ENCODE peak calls at places on chromosomes 3 and 15, in ten cellular contexts. C, W, P, Z, L, N, V, M, A and I are unnamed samples.

GRCh38 chr3:177624523-177625495 is 427.5 kb upstream of the TBL1XR1 start:
- DNase-seq in Z (no peak), A (no peak), M (no peak), N (no peak), P (no peak), C (no peak), W (no peak), L (no peak), V (no peak), I (no peak)

GRCh38 chr15:85379403-85380131 is 836 bp upstream of the AKAP13 start:
- DNase-seq in N (no peak), L (no peak), C (peak), A (peak), M (peak), Z (peak), W (no peak), P (peak), V (peak), I (no peak)

GRCh38 chr3:196741401-196741761 is 1.7 kb downstream of the PAK2 start:
- DNase-seq in P (no peak), A (no peak), Z (no peak), M (no peak), C (no peak), V (no peak), W (no peak), L (no peak), N (no peak), I (no peak)

GRCh38 chr15:58535894-58536293 is 104.1 kb downstream of the LIPC start:
- DNase-seq in M (no peak), C (no peak), V (no peak), A (no peak), N (no peak), Z (no peak), L (no peak), P (no peak), W (no peak), I (no peak)

GRCh38 chr3:14373753-14374376 is 28.5 kb upstream of the SLC6A6 start:
- DNase-seq in M (no peak), Z (no peak), W (no peak), L (no peak), A (no peak), N (no peak), C (no peak), V (no peak), P (no peak), I (no peak)

GRCh38 chr3:52763466-52763865 is 7.3 kb downstream of the NEK4 start:
- DNase-seq in Z (peak), L (no peak), P (peak), M (no peak), C (no peak), V (no peak), W (no peak), N (no peak), A (no peak), I (no peak)

GRCh38 chr3:24378313-24378712 is 116.3 kb downstream of the THRB start:
- DNase-seq in Z (no peak), M (no peak), C (no peak), N (no peak), W (no peak), V (no peak), A (no peak), P (no peak), L (no peak), I (no peak)

GRCh38 chr15:96042734-96043224 is 287.7 kb upstream of the NR2F2 start:
- DNase-seq in N (no peak), C (peak), W (no peak), Z (no peak), P (no peak), A (no peak), M (no peak), L (no peak), V (no peak), I (no peak)

GRCh38 chr3:197599089-197599765 is 43.5 kb upstream of the BDH1 start:
- DNase-seq in C (peak), Z (peak), V (peak), N (peak), L (peak), M (peak), P (peak), W (peak), A (peak), I (peak)

GRCh38 chr3:73582535-73582934 is 42.2 kb downstream of the PDZRN3 start:
- DNase-seq in C (no peak), N (no peak), M (no peak), V (no peak), L (no peak), P (no peak), Z (no peak), W (no peak), A (no peak), I (no peak)

GRCh38 chr3:192090586-192090985 is 629.6 kb downstream of the PYDC2 start:
- DNase-seq in A (peak), V (no peak), M (no peak), L (no peak), C (no peak), P (no peak), Z (no peak), W (no peak), N (no peak), I (no peak)

GRCh38 chr3:159039286-159039685 is 237.4 kb downstream of the MFSD1 start:
- DNase-seq in V (no peak), L (no peak), M (no peak), C (no peak), N (no peak), Z (no peak), W (no peak), A (no peak), P (no peak), I (no peak)

GRCh38 chr3:18758047-18758704 is 333.0 kb upstream of the SATB1 start:
- DNase-seq in Z (no peak), M (peak), L (no peak), P (peak), C (peak), A (peak), V (no peak), N (peak), W (no peak), I (no peak)

GRCh38 chr3:14248849-14249523 is 70.4 kb downstream of the LSM3 start:
- DNase-seq in N (no peak), M (no peak), W (no peak), C (no peak), L (peak), P (no peak), V (no peak), Z (peak), A (no peak), I (no peak)

GRCh38 chr3:173138031-173138430 is 3.0 kb downstream of the SPATA16 start:
- DNase-seq in M (no peak), L (no peak), N (no peak), V (no peak), W (no peak), C (no peak), Z (no peak), A (no peak), P (peak), I (no peak)

GRCh38 chr3:165254812-165255211 is 58.6 kb upstream of the SLITRK3 start:
- DNase-seq in Z (no peak), P (peak), M (no peak), L (no peak), C (no peak), V (no peak), A (peak), N (peak), W (no peak), I (no peak)

GRCh38 chr3:16104161-16104560 is 70.3 kb upstream of the GALNT15 start:
- DNase-seq in C (no peak), W (no peak), P (no peak), N (no peak), Z (no peak), A (no peak), M (no peak), L (no peak), V (no peak), I (no peak)

GRCh38 chr15:87477759-87478687 is 778.5 kb downstream of the NTRK3 start:
- DNase-seq in W (peak), C (no peak), L (peak), N (peak), M (no peak), Z (peak), V (no peak), A (peak), P (peak), I (no peak)

GRCh38 chr3:124934577-124934976 is at the start of gene MUC13:
- DNase-seq in M (no peak), A (peak), N (no peak), V (no peak), Z (no peak), P (no peak), C (peak), L (no peak), W (no peak), I (no peak)

GRCh38 chr3:100006570-100007271 is 107.6 kb downstream of the FILIP1L start:
- DNase-seq in V (no peak), A (no peak), C (no peak), M (no peak), P (peak), Z (peak), N (no peak), L (no peak), W (no peak), I (no peak)
- TF ChIP-seq CTCF in V (no peak), A (no peak), C (no peak), M (no peak), P (peak), Z (peak), N (peak), L (no peak), W (no peak), I (no peak)

GRCh38 chr3:108441528-108441927 is 68.9 kb downstream of the MYH15 start:
- DNase-seq in N (no peak), P (no peak), L (no peak), M (no peak), W (no peak), V (no peak), A (no peak), C (no peak), Z (no peak), I (no peak)
- TF ChIP-seq CTCF in N (no peak), P (no peak), L (no peak), M (no peak), W (no peak), V (no peak), A (no peak), C (no peak), Z (no peak), I (no peak)

DNA sequence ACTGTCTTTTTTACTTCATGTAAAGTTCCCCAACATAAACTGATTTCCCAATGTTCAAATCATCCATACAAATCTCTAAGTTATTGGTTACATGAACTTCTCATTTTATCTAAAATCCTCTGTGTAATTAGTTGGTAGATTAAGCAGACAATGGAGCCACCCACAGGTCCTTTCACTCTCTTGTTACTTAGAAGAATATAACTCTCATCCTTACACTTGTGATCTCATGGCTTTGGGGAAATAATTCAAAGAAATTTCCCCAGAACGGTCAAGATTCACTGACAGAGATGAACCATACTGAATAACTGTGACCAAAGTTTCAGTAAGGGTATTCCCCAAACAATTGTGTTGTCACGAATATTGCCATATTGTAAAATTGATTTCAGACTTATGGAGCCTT is 1102.6 kb upstream of the EPHA6 start:
- DNase-seq in M (no peak), W (no peak), N (no peak), C (no peak), Z (no peak), V (no peak), L (no peak), A (no peak), P (no peak), I (no peak)
- TF ChIP-seq CTCF in M (no peak), W (no peak), N (no peak), C (no peak), Z (no peak), V (no peak), L (no peak), A (no peak), P (no peak), I (no peak)

GRCh38 chr3:46491089-46492070 is 6.4 kb upstream of the RTP3 start:
- DNase-seq in V (no peak), M (no peak), P (no peak), L (no peak), N (no peak), C (no peak), Z (no peak), W (peak), A (no peak), I (no peak)

GRCh38 chr3:46488735-46489361 is 8.9 kb upstream of the RTP3 start:
- DNase-seq in M (peak), W (peak), L (peak), V (peak), A (peak), C (peak), N (peak), P (peak), Z (peak), I (peak)

GRCh38 chr3:46489406-46489805 is 8.4 kb upstream of the RTP3 start:
- DNase-seq in N (no peak), Z (no peak), M (no peak), L (no peak), C (no peak), A (no peak), V (no peak), P (no peak), W (peak), I (no peak)

GRCh38 chr3:46490338-46491084 is 7.3 kb upstream of the RTP3 start:
- DNase-seq in L (no peak), C (no peak), V (no peak), A (no peak), P (peak), N (no peak), W (no peak), Z (peak), M (no peak), I (no peak)

DNA sequence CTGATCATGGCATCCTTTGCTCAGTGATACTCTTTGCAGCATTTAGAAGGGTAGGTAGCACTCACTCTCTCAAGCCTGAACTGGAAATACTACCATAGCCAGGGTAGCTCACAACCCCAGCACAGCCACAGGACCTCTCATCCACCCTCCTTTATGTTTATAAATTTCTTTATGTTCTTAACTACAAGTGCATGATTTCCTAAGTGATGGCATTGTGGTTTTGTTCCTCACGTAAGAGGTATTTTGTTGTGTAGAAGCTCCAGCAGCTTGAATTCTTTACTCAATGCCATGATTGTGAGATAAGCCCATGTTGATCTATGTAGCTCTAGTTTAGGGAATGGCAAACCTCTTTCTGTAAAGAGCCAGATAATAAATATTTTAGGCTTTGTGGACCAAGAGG is 7.9 kb upstream of the RTP3 start:
- DNase-seq in N (no peak), P (peak), A (no peak), M (no peak), C (no peak), V (no peak), W (peak), L (no peak), Z (peak), I (no peak)
- TF ChIP-seq CTCF in N (no peak), P (no peak), A (no peak), M (no peak), C (no peak), V (no peak), W (no peak), L (no peak), Z (no peak), I (no peak)

DNA sequence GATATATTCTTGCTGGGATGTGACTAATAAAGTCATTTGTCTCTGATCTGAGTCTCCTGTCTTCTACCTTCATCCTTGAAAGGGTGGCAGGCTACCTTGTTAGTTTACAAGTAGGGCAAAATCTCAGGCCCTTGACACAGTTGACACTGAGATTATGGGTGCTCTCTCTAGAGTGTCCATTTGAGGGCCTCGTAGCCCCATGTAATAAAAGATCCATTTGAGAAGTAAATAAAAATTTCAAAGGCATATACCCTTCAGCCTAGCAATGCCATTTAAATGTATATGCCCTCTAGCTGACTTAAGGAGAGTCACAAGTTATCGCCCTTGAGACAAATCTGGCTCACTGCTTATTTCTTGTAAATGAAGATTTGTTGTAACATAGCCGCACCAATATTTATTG is 98.6 kb downstream of the TCF12 start:
- DNase-seq in A (no peak), P (peak), M (no peak), L (no peak), V (no peak), Z (peak), N (no peak), W (no peak), C (no peak), I (no peak)
- TF ChIP-seq CTCF in A (no peak), P (peak), M (no peak), L (no peak), V (no peak), Z (no peak), N (peak), W (no peak), C (peak), I (peak)

DNA sequence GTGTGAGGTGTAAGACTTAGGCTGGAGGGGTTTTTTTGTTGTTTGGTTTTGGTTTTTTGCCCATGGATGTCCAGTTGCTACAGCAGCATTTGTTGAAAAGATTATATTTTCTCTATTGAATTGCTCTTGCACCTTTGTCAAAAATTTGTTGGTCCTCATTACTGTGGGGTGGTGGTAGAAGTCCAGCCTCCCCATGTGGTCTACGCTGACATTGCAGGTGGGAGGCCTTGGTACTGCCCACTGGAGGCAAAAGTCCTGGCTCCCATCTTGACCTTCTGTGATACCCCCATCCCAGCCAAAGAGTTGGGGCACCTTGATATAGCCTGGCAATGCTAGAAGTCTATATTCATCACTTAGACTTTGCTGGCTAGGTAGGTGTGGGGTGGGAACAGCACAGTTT is 5.4 kb upstream of the RAB6B start:
- DNase-seq in C (no peak), M (no peak), V (no peak), Z (no peak), A (no peak), L (no peak), P (no peak), W (no peak), N (no peak), I (no peak)
- TF ChIP-seq CTCF in C (peak), M (no peak), V (no peak), Z (no peak), A (no peak), L (no peak), P (peak), W (peak), N (no peak), I (no peak)

DNA sequence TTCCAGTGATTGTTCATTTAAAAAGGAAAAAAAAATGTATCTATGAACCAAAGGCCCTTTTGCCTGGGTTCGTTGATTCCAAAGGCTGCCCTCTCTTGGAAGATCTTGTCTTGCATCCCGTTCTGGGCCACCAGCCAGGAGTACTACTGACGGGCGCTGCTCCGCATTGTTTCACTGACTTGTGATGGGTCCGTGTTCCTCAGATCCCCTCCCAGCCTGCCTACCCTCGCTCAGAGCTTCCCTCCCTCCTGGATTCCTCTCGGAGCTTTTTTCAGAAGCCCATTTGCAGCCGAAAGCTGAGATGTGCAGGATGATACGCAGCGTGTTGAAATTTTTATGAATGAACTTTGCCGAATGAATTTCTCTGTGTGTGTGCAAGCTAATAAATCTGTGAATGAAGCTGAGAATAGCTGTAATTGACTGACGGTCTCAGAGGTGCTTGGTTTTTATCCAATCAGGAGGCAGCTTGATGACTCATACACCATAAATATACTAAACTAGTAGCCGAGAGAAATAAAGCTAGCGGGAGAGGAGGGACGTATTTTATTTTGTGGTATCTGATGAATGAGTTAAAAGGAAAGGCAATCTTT is at the start of gene SHC4:
- DNase-seq in Z (peak), M (peak), N (peak), C (no peak), A (peak), V (no peak), L (peak), P (peak), W (peak), I (peak)
- TF ChIP-seq CTCF in Z (peak), M (no peak), N (peak), C (peak), A (no peak), V (no peak), L (peak), P (peak), W (no peak), I (peak)

GRCh38 chr3:64272271-64272670 is 47.0 kb upstream of the PRICKLE2 start:
- DNase-seq in L (no peak), A (no peak), P (no peak), C (no peak), Z (no peak), M (no peak), N (no peak), W (no peak), V (no peak), I (no peak)

GRCh38 chr3:64276131-64276530 is 50.9 kb upstream of the PRICKLE2 start:
- DNase-seq in L (no peak), M (no peak), C (no peak), N (no peak), P (no peak), V (no peak), W (no peak), Z (no peak), A (no peak), I (no peak)

GRCh38 chr3:64270861-64271260 is 45.6 kb upstream of the PRICKLE2 start:
- DNase-seq in A (no peak), V (no peak), N (no peak), C (no peak), M (no peak), P (no peak), Z (no peak), L (no peak), W (no peak), I (no peak)

GRCh38 chr3:64270143-64270542 is 44.9 kb upstream of the PRICKLE2 start:
- DNase-seq in V (no peak), W (no peak), C (no peak), L (no peak), N (no peak), P (no peak), A (no peak), Z (no peak), M (no peak), I (no peak)

DNA sequence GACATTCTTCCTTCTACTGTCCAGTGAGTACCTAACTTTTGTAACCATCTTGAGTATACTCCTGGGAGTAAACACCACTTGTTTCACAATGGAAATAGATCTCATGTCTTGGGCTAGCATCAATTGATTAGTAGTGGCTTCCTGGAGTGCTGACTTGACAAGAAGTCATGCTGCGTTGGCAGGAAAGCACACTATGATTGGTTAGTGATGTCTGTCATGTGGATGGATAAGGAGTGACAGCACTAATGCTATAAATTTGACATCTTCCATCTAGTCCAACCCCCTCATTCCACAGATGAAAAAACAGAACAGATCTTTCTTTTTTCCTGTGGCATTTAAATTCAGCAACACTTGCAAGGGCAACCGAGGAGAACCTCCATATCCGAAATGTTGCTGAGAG is 47.6 kb upstream of the PRICKLE2 start:
- DNase-seq in W (no peak), C (no peak), Z (no peak), N (no peak), L (no peak), A (no peak), V (no peak), M (no peak), P (no peak), I (no peak)
- TF ChIP-seq CTCF in W (no peak), C (no peak), Z (no peak), N (no peak), L (no peak), A (no peak), V (no peak), M (no peak), P (no peak), I (no peak)